ENCODE peak calls at places on chromosomes 12 and 14, in seven cellular contexts. One of them, this sample, is unnamed.

GRCh38 chr12:102034346-102034745 is 27.4 kb downstream of the WASHC3 start:
- DNase-seq in neuronal stem cell: no peak
- DNase-seq in activated CD8-positive, alpha-beta T cell treated with anti-CD3 and anti-CD28 coated beads for 36 hours: no peak
- DNase-seq in thyroid gland: no peak
- DNase-seq in A172: no peak
- DNase-seq in activated CD4-positive, alpha-beta T cell treated with anti-CD3 and anti-CD28 coated beads for 4 hours: no peak
- DNase-seq in colonic mucosa: no peak
- DNase-seq in this sample: no peak

GRCh38 chr12:47356129-47356622 is 276.4 kb upstream of the AMIGO2 start:
- DNase-seq in neuronal stem cell: no peak
- DNase-seq in A172: no peak
- DNase-seq in thyroid gland: no peak
- DNase-seq in colonic mucosa: no peak
- DNase-seq in activated CD4-positive, alpha-beta T cell treated with anti-CD3 and anti-CD28 coated beads for 4 hours: peak
- DNase-seq in activated CD8-positive, alpha-beta T cell treated with anti-CD3 and anti-CD28 coated beads for 36 hours: peak
- DNase-seq in this sample: no peak

GRCh38 chr12:11771356-11771755 is 121.9 kb downstream of the ETV6 start:
- DNase-seq in activated CD8-positive, alpha-beta T cell treated with anti-CD3 and anti-CD28 coated beads for 36 hours: peak
- DNase-seq in neuronal stem cell: no peak
- DNase-seq in colonic mucosa: no peak
- DNase-seq in A172: no peak
- DNase-seq in activated CD4-positive, alpha-beta T cell treated with anti-CD3 and anti-CD28 coated beads for 4 hours: no peak
- DNase-seq in thyroid gland: no peak
- DNase-seq in this sample: no peak

GRCh38 chr12:54431911-54432814 is 13.1 kb upstream of the ITGA5 start:
- DNase-seq in thyroid gland: peak
- DNase-seq in colonic mucosa: peak
- DNase-seq in A172: peak
- DNase-seq in activated CD8-positive, alpha-beta T cell treated with anti-CD3 and anti-CD28 coated beads for 36 hours: peak
- DNase-seq in activated CD4-positive, alpha-beta T cell treated with anti-CD3 and anti-CD28 coated beads for 4 hours: peak
- DNase-seq in neuronal stem cell: no peak
- DNase-seq in this sample: peak

GRCh38 chr14:63982629-63983028 is 129.8 kb downstream of the SYNE2 start:
- DNase-seq in neuronal stem cell: no peak
- DNase-seq in colonic mucosa: no peak
- DNase-seq in activated CD8-positive, alpha-beta T cell treated with anti-CD3 and anti-CD28 coated beads for 36 hours: no peak
- DNase-seq in activated CD4-positive, alpha-beta T cell treated with anti-CD3 and anti-CD28 coated beads for 4 hours: no peak
- DNase-seq in thyroid gland: no peak
- DNase-seq in A172: no peak
- DNase-seq in this sample: no peak

GRCh38 chr14:104677506-104678332 is 11.7 kb upstream of the INF2 start:
- DNase-seq in A172: peak
- DNase-seq in neuronal stem cell: peak
- DNase-seq in thyroid gland: peak
- DNase-seq in colonic mucosa: peak
- DNase-seq in activated CD8-positive, alpha-beta T cell treated with anti-CD3 and anti-CD28 coated beads for 36 hours: peak
- DNase-seq in activated CD4-positive, alpha-beta T cell treated with anti-CD3 and anti-CD28 coated beads for 4 hours: peak
- DNase-seq in this sample: peak

GRCh38 chr14:32897724-32898064 is 41.0 kb upstream of the NPAS3 start:
- DNase-seq in colonic mucosa: no peak
- DNase-seq in activated CD4-positive, alpha-beta T cell treated with anti-CD3 and anti-CD28 coated beads for 4 hours: no peak
- DNase-seq in neuronal stem cell: no peak
- DNase-seq in A172: no peak
- DNase-seq in thyroid gland: no peak
- DNase-seq in activated CD8-positive, alpha-beta T cell treated with anti-CD3 and anti-CD28 coated beads for 36 hours: no peak
- DNase-seq in this sample: no peak

GRCh38 chr14:73977896-73978295 is 27.8 kb downstream of the COQ6 start:
- DNase-seq in neuronal stem cell: no peak
- DNase-seq in activated CD4-positive, alpha-beta T cell treated with anti-CD3 and anti-CD28 coated beads for 4 hours: no peak
- DNase-seq in A172: no peak
- DNase-seq in colonic mucosa: no peak
- DNase-seq in activated CD8-positive, alpha-beta T cell treated with anti-CD3 and anti-CD28 coated beads for 36 hours: no peak
- DNase-seq in thyroid gland: no peak
- DNase-seq in this sample: no peak

GRCh38 chr12:111285191-111285590 is 83.7 kb downstream of the PHETA1 start:
- DNase-seq in colonic mucosa: no peak
- DNase-seq in neuronal stem cell: peak
- DNase-seq in thyroid gland: no peak
- DNase-seq in activated CD4-positive, alpha-beta T cell treated with anti-CD3 and anti-CD28 coated beads for 4 hours: no peak
- DNase-seq in A172: no peak
- DNase-seq in activated CD8-positive, alpha-beta T cell treated with anti-CD3 and anti-CD28 coated beads for 36 hours: no peak
- DNase-seq in this sample: no peak

GRCh38 chr14:52563120-52563519 is 10.5 kb downstream of the GPR137C start:
- DNase-seq in activated CD8-positive, alpha-beta T cell treated with anti-CD3 and anti-CD28 coated beads for 36 hours: no peak
- DNase-seq in activated CD4-positive, alpha-beta T cell treated with anti-CD3 and anti-CD28 coated beads for 4 hours: no peak
- DNase-seq in neuronal stem cell: no peak
- DNase-seq in A172: peak
- DNase-seq in thyroid gland: no peak
- DNase-seq in colonic mucosa: no peak
- DNase-seq in this sample: no peak

GRCh38 chr12:66329941-66330340 is 27.6 kb downstream of the HELB start:
- DNase-seq in A172: peak
- DNase-seq in activated CD8-positive, alpha-beta T cell treated with anti-CD3 and anti-CD28 coated beads for 36 hours: no peak
- DNase-seq in activated CD4-positive, alpha-beta T cell treated with anti-CD3 and anti-CD28 coated beads for 4 hours: no peak
- DNase-seq in colonic mucosa: no peak
- DNase-seq in neuronal stem cell: no peak
- DNase-seq in thyroid gland: no peak
- DNase-seq in this sample: no peak

GRCh38 chr12:115504241-115504941 is 773.1 kb downstream of the MED13L start:
- DNase-seq in activated CD4-positive, alpha-beta T cell treated with anti-CD3 and anti-CD28 coated beads for 4 hours: no peak
- DNase-seq in colonic mucosa: no peak
- DNase-seq in thyroid gland: no peak
- DNase-seq in A172: no peak
- DNase-seq in activated CD8-positive, alpha-beta T cell treated with anti-CD3 and anti-CD28 coated beads for 36 hours: no peak
- DNase-seq in neuronal stem cell: no peak
- DNase-seq in this sample: no peak

GRCh38 chr14:91413547-91414474 is 3.8 kb downstream of the CCDC88C start:
- DNase-seq in activated CD8-positive, alpha-beta T cell treated with anti-CD3 and anti-CD28 coated beads for 36 hours: peak
- DNase-seq in activated CD4-positive, alpha-beta T cell treated with anti-CD3 and anti-CD28 coated beads for 4 hours: peak
- DNase-seq in A172: no peak
- DNase-seq in thyroid gland: peak
- DNase-seq in colonic mucosa: peak
- DNase-seq in neuronal stem cell: no peak
- DNase-seq in this sample: peak

This sample was measured in body of pancreas.